ENCODE peak calls at places on chromosome 13, in four cellular contexts. J is heart left ventricle, Q is T-helper 17 cell, X is cardiac fibroblast. D is an unnamed sample.

GRCh38 chr13:31073859-31074718 is 87.6 kb downstream of the HSPH1 start:
- DNase-seq in Q (no peak), X (peak), J (no peak), D (peak)

GRCh38 chr13:40644838-40645620 is 21.4 kb downstream of the FOXO1 start:
- DNase-seq in X (peak), J (no peak), Q (no peak), D (no peak)

GRCh38 chr13:31786011-31786410 is 46.7 kb downstream of the RXFP2 start:
- DNase-seq in X (no peak), Q (no peak), J (no peak), D (no peak)

GRCh38 chr13:110650436-110650835 is 35.1 kb downstream of the NAXD start:
- DNase-seq in J (no peak), X (no peak), Q (no peak), D (no peak)

GRCh38 chr13:38693641-38694040 is 6.8 kb downstream of the FREM2 start:
- DNase-seq in Q (no peak), J (no peak), X (no peak), D (no peak)

GRCh38 chr13:105894711-105895110 is 640.8 kb downstream of the EFNB2 start:
- DNase-seq in Q (no peak), J (no peak), X (no peak), D (peak)

GRCh38 chr13:50940509-50940908 is 30.9 kb downstream of the RNASEH2B start:
- DNase-seq in Q (no peak), J (no peak), X (no peak), D (no peak)

GRCh38 chr13:109569938-109570711 is 216.3 kb downstream of the IRS2 start:
- DNase-seq in Q (no peak), X (no peak), J (no peak), D (no peak)

GRCh38 chr13:54379461-54379860 is 1350.8 kb downstream of the OLFM4 start:
- DNase-seq in Q (no peak), J (no peak), X (no peak), D (no peak)

GRCh38 chr13:97020689-97021240 is 26.5 kb upstream of the OXGR1 start:
- DNase-seq in Q (no peak), X (no peak), J (no peak), D (no peak)

GRCh38 chr13:46278474-46278873 is 66.7 kb downstream of the LRRC63 start:
- DNase-seq in J (no peak), Q (no peak), X (no peak), D (no peak)

GRCh38 chr13:24168392-24168750 is 7.9 kb downstream of the SPATA13 start:
- DNase-seq in J (no peak), Q (no peak), X (no peak), D (no peak)

GRCh38 chr13:26132756-26133155 is 80.9 kb upstream of the SHISA2 start:
- DNase-seq in J (no peak), X (peak), Q (no peak), D (peak)

GRCh38 chr13:28394422-28394821 is 100.5 kb downstream of the FLT1 start:
- DNase-seq in X (peak), J (no peak), Q (no peak), D (no peak)

GRCh38 chr13:109778102-109778542 is 8.3 kb downstream of the IRS2 start:
- DNase-seq in X (peak), Q (no peak), J (no peak), D (peak)

GRCh38 chr13:23146811-23147245 is 34.0 kb upstream of the SGCG start:
- DNase-seq in J (no peak), Q (no peak), X (no peak), D (no peak)

GRCh38 chr13:30581582-30581981 is 36.1 kb upstream of the USPL1 start:
- DNase-seq in Q (no peak), X (peak), J (no peak), D (peak)

GRCh38 chr13:93218583-93218982 is 8.0 kb upstream of the GPC6 start:
- DNase-seq in Q (no peak), J (no peak), X (no peak), D (no peak)

GRCh38 chr13:108322206-108322824 is 52.8 kb downstream of the TNFSF13B start:
- DNase-seq in X (peak), J (no peak), Q (no peak), D (peak)

GRCh38 chr13:74442751-74443150 is 308.5 kb upstream of the KLF12 start:
- DNase-seq in Q (no peak), X (no peak), J (no peak), D (no peak)

GRCh38 chr13:110233682-110234280 is 73.2 kb downstream of the COL4A1 start:
- DNase-seq in Q (no peak), J (no peak), X (peak), D (no peak)

GRCh38 chr13:33089311-33089710 is 73.1 kb downstream of the KL start:
- DNase-seq in X (no peak), J (no peak), Q (no peak), D (no peak)

GRCh38 chr13:42539670-42540069 is 34.3 kb upstream of the TNFSF11 start:
- DNase-seq in Q (no peak), J (no peak), X (peak), D (no peak)

GRCh38 chr13:70723732-70724131 is 615.5 kb upstream of the KLHL1 start:
- DNase-seq in J (no peak), Q (no peak), X (peak), D (peak)

GRCh38 chr13:51315658-51316057 is 23.8 kb upstream of the SERPINE3 start:
- DNase-seq in Q (no peak), X (peak), J (no peak), D (peak)

GRCh38 chr13:112808377-112809140 is 118.7 kb downstream of the ATP11A start:
- DNase-seq in Q (no peak), X (no peak), J (no peak), D (no peak)

GRCh38 chr13:83536153-83536552 is 346.1 kb downstream of the SLITRK1 start:
- DNase-seq in Q (no peak), X (no peak), J (no peak), D (no peak)

D was measured in adipocyte.